ENCODE peak calls at places on chromosomes 11 and 22, in five cellular contexts. One of them, this sample, is unnamed.

GRCh38 chr11:12698049-12698448 is 23.8 kb downstream of the TEAD1 start:
- DNase-seq in memory B cell: no peak
- DNase-seq in stimulated activated effector memory CD8-positive, alpha-beta T cell treated with anti-CD3 and anti-CD28 coated beads, Interleukin-12 subunit alpha, Interleukin-12 subunit beta, amount 100 ng/mL, for 72 hours: no peak
- DNase-seq in Peyer's patch: no peak
- DNase-seq in stimulated activated CD4-positive, alpha-beta T cell treated with anti-CD3 and anti-CD28 coated beads, Interleukin-2, amount 100 ng/mL, for 4 hours: no peak
- DNase-seq in this sample: no peak

GRCh38 chr11:114399903-114400221 is 449 bp downstream of the C11orf71 start:
- DNase-seq in Peyer's patch: peak
- DNase-seq in stimulated activated CD4-positive, alpha-beta T cell treated with anti-CD3 and anti-CD28 coated beads, Interleukin-2, amount 100 ng/mL, for 4 hours: no peak
- DNase-seq in stimulated activated effector memory CD8-positive, alpha-beta T cell treated with anti-CD3 and anti-CD28 coated beads, Interleukin-12 subunit alpha, Interleukin-12 subunit beta, amount 100 ng/mL, for 72 hours: no peak
- DNase-seq in memory B cell: no peak
- DNase-seq in this sample: no peak

GRCh38 chr11:1300569-1301187 is 8.8 kb downstream of the TOLLIP start:
- DNase-seq in memory B cell: no peak
- DNase-seq in stimulated activated effector memory CD8-positive, alpha-beta T cell treated with anti-CD3 and anti-CD28 coated beads, Interleukin-12 subunit alpha, Interleukin-12 subunit beta, amount 100 ng/mL, for 72 hours: no peak
- DNase-seq in Peyer's patch: peak
- DNase-seq in stimulated activated CD4-positive, alpha-beta T cell treated with anti-CD3 and anti-CD28 coated beads, Interleukin-2, amount 100 ng/mL, for 4 hours: no peak
- DNase-seq in this sample: no peak

GRCh38 chr11:105861225-105861624 is 160.8 kb downstream of the MSANTD4 start:
- DNase-seq in memory B cell: no peak
- DNase-seq in stimulated activated effector memory CD8-positive, alpha-beta T cell treated with anti-CD3 and anti-CD28 coated beads, Interleukin-12 subunit alpha, Interleukin-12 subunit beta, amount 100 ng/mL, for 72 hours: no peak
- DNase-seq in stimulated activated CD4-positive, alpha-beta T cell treated with anti-CD3 and anti-CD28 coated beads, Interleukin-2, amount 100 ng/mL, for 4 hours: no peak
- DNase-seq in Peyer's patch: no peak
- DNase-seq in this sample: no peak

GRCh38 chr11:95596011-95596489 is 193.5 kb downstream of the FAM76B start:
- DNase-seq in memory B cell: no peak
- DNase-seq in stimulated activated effector memory CD8-positive, alpha-beta T cell treated with anti-CD3 and anti-CD28 coated beads, Interleukin-12 subunit alpha, Interleukin-12 subunit beta, amount 100 ng/mL, for 72 hours: no peak
- DNase-seq in stimulated activated CD4-positive, alpha-beta T cell treated with anti-CD3 and anti-CD28 coated beads, Interleukin-2, amount 100 ng/mL, for 4 hours: no peak
- DNase-seq in Peyer's patch: no peak
- DNase-seq in this sample: no peak

GRCh38 chr22:19674129-19674928 is 40.0 kb upstream of the SEPTIN5 start:
- DNase-seq in Peyer's patch: no peak
- DNase-seq in stimulated activated effector memory CD8-positive, alpha-beta T cell treated with anti-CD3 and anti-CD28 coated beads, Interleukin-12 subunit alpha, Interleukin-12 subunit beta, amount 100 ng/mL, for 72 hours: no peak
- DNase-seq in stimulated activated CD4-positive, alpha-beta T cell treated with anti-CD3 and anti-CD28 coated beads, Interleukin-2, amount 100 ng/mL, for 4 hours: no peak
- DNase-seq in memory B cell: no peak
- DNase-seq in this sample: no peak

GRCh38 chr11:71294846-71295600 is 42.6 kb upstream of the SHANK2 start:
- DNase-seq in Peyer's patch: no peak
- DNase-seq in stimulated activated CD4-positive, alpha-beta T cell treated with anti-CD3 and anti-CD28 coated beads, Interleukin-2, amount 100 ng/mL, for 4 hours: no peak
- DNase-seq in stimulated activated effector memory CD8-positive, alpha-beta T cell treated with anti-CD3 and anti-CD28 coated beads, Interleukin-12 subunit alpha, Interleukin-12 subunit beta, amount 100 ng/mL, for 72 hours: no peak
- DNase-seq in memory B cell: peak
- DNase-seq in this sample: no peak

GRCh38 chr22:50327711-50328019 is 853 bp upstream of the DENND6B start:
- DNase-seq in Peyer's patch: no peak
- DNase-seq in stimulated activated CD4-positive, alpha-beta T cell treated with anti-CD3 and anti-CD28 coated beads, Interleukin-2, amount 100 ng/mL, for 4 hours: no peak
- DNase-seq in stimulated activated effector memory CD8-positive, alpha-beta T cell treated with anti-CD3 and anti-CD28 coated beads, Interleukin-12 subunit alpha, Interleukin-12 subunit beta, amount 100 ng/mL, for 72 hours: no peak
- DNase-seq in memory B cell: no peak
- DNase-seq in this sample: no peak